ENCODE peak calls at places on chromosome 20, in four cellular contexts. X, G, I and P are unnamed samples.

GRCh38 chr20:54152227-54153040 is 21.4 kb downstream of the CYP24A1 start:
- DNase-seq in X (no peak), G (no peak), I (no peak), P (peak; percentile 87)

GRCh38 chr20:24985802-24986201 is 6.7 kb downstream of the APMAP start:
- DNase-seq in I (no peak), G (no peak), X (no peak), P (no peak)

GRCh38 chr20:44843863-44844262 is 33.5 kb upstream of the RIMS4 start:
- DNase-seq in G (no peak), X (no peak), I (no peak), P (no peak)

GRCh38 chr20:50624351-50625016 is 66.9 kb downstream of the RIPOR3 start:
- DNase-seq in G (no peak), X (no peak), I (no peak), P (peak; percentile 80)

GRCh38 chr20:37516697-37517370 is 4.2 kb upstream of the NNAT start:
- DNase-seq in G (no peak), I (no peak), X (no peak), P (no peak)

GRCh38 chr20:5844063-5844681 is 94.0 kb downstream of the SHLD1 start:
- DNase-seq in I (no peak), G (no peak), X (no peak), P (peak; percentile 35)

GRCh38 chr20:62832212-62832922 is 15.5 kb downstream of the COL9A3 start:
- DNase-seq in X (no peak), I (no peak), G (peak; percentile 81), P (no peak)

GRCh38 chr20:62111148-62111547 is 11.1 kb upstream of the LSM14B start:
- DNase-seq in X (no peak), I (no peak), G (no peak), P (no peak)

GRCh38 chr20:41509801-41510200 is 108.4 kb downstream of the CHD6 start:
- DNase-seq in G (no peak), I (no peak), X (no peak), P (no peak)

GRCh38 chr20:8361008-8361652 is 229.1 kb downstream of the PLCB1 start:
- DNase-seq in G (no peak), X (no peak), I (peak; percentile 57), P (no peak)

GRCh38 chr20:56439784-56440291 is 27.8 kb downstream of the CASS4 start:
- DNase-seq in X (peak; percentile 98), G (no peak), I (peak; percentile 98), P (peak; percentile 34)

GRCh38 chr20:3563548-3564177 is 92.8 kb downstream of the ATRN start:
- DNase-seq in G (peak; percentile 27), I (peak; percentile 60), X (no peak), P (no peak)

GRCh38 chr20:33310327-33310899 is 27.4 kb downstream of the BPIFB1 start:
- DNase-seq in I (no peak), X (no peak), G (no peak), P (no peak)

GRCh38 chr20:35490736-35491181 is 35.4 kb downstream of the CEP250 start:
- DNase-seq in X (no peak), G (peak; percentile 75), I (no peak), P (no peak)

GRCh38 chr20:52798124-52798523 is 174.0 kb upstream of the TSHZ2 start:
- DNase-seq in I (no peak), G (no peak), X (no peak), P (no peak)

GRCh38 chr20:63186528-63187316 is 29.2 kb downstream of the YTHDF1 start:
- DNase-seq in X (no peak), G (no peak), I (peak; percentile 28), P (peak; percentile 79)

GRCh38 chr20:52494244-52494643 is 302.7 kb upstream of the ZFP64 start:
- DNase-seq in I (peak; percentile 14), X (peak; percentile 84), G (no peak), P (no peak)

GRCh38 chr20:21156266-21156665 is 30.4 kb downstream of the KIZ start:
- DNase-seq in I (peak; percentile 50), X (peak; percentile 55), G (no peak), P (peak; percentile 64)

GRCh38 chr20:3993109-3993508 is 22.2 kb downstream of the RNF24 start:
- DNase-seq in X (no peak), G (no peak), I (no peak), P (no peak)

GRCh38 chr20:1890469-1891262 is 4.5 kb upstream of the SIRPA start:
- DNase-seq in G (no peak), X (no peak), I (no peak), P (no peak)

GRCh38 chr20:57040924-57041323 is 225.5 kb downstream of the BMP7 start:
- DNase-seq in X (no peak), G (no peak), I (peak; percentile 67), P (no peak)

GRCh38 chr20:23032056-23032455 is 3.1 kb upstream of the SSTR4 start:
- DNase-seq in X (no peak), I (no peak), G (no peak), P (no peak)

GRCh38 chr20:58417418-58417817 is 28.4 kb downstream of the VAPB start:
- DNase-seq in X (no peak), I (no peak), G (no peak), P (no peak)

GRCh38 chr20:58519940-58520712 is 4.9 kb upstream of the APCDD1L start:
- DNase-seq in G (no peak), X (no peak), I (no peak), P (no peak)

GRCh38 chr20:25389858-25390537 is 637 bp downstream of the ABHD12 start:
- DNase-seq in I (no peak), X (no peak), G (peak; percentile 49), P (no peak)

GRCh38 chr20:45924391-45925261 is 9.9 kb upstream of the PCIF1 start:
- DNase-seq in I (no peak), X (no peak), G (no peak), P (no peak)

GRCh38 chr20:50403565-50404418 is 106.4 kb upstream of the PTPN1 start:
- DNase-seq in X (no peak), I (no peak), G (no peak), P (no peak)

GRCh38 chr20:40705413-40705812 is 16.4 kb upstream of the MAFB start:
- DNase-seq in X (no peak), G (no peak), I (no peak), P (no peak)

GRCh38 chr20:58100731-58101356 is 127.6 kb downstream of the ANKRD60 start:
- DNase-seq in X (no peak), G (no peak), I (no peak), P (no peak)

GRCh38 chr20:50817776-50818172 is 22.9 kb downstream of the BCAS4 start:
- DNase-seq in X (no peak), G (no peak), I (no peak), P (no peak)

GRCh38 chr20:37736132-37736531 is 42.3 kb downstream of the CTNNBL1 start:
- DNase-seq in G (no peak), X (no peak), I (no peak), P (no peak)